ENCODE peak calls at places on chromosomes 2 and 18, in six cellular contexts. One of them, this sample, is unnamed.

GRCh38 chr18:49745051-49746014 is 68.0 kb downstream of the ACAA2 start:
- DNase-seq in neural crest cell: no peak
- DNase-seq in B cell: no peak
- DNase-seq in keratinocyte: no peak
- DNase-seq in mesothelial cell of epicardium: no peak
- DNase-seq in body of pancreas: no peak
- DNase-seq in this sample: no peak

GRCh38 chr2:174971868-174972781 is 33.1 kb downstream of the CHN1 start:
- DNase-seq in neural crest cell: no peak
- DNase-seq in B cell: no peak
- DNase-seq in keratinocyte: peak; percentile 68
- DNase-seq in mesothelial cell of epicardium: no peak
- DNase-seq in body of pancreas: no peak
- DNase-seq in this sample: no peak

GRCh38 chr2:157055660-157056199 is 201.8 kb upstream of the GALNT5 start:
- DNase-seq in neural crest cell: no peak
- DNase-seq in B cell: no peak
- DNase-seq in keratinocyte: no peak
- DNase-seq in mesothelial cell of epicardium: no peak
- DNase-seq in body of pancreas: no peak
- DNase-seq in this sample: no peak

GRCh38 chr18:33010149-33010548 is 237.3 kb upstream of the KLHL14 start:
- DNase-seq in neural crest cell: no peak
- DNase-seq in B cell: no peak
- DNase-seq in keratinocyte: no peak
- DNase-seq in mesothelial cell of epicardium: no peak
- DNase-seq in body of pancreas: no peak
- DNase-seq in this sample: peak; percentile 6

GRCh38 chr2:46538393-46538792 is 59.0 kb downstream of the TMEM247 start:
- DNase-seq in neural crest cell: no peak
- DNase-seq in B cell: no peak
- DNase-seq in keratinocyte: no peak
- DNase-seq in mesothelial cell of epicardium: no peak
- DNase-seq in body of pancreas: no peak
- DNase-seq in this sample: no peak

GRCh38 chr2:129087133-129087813 is 768.6 kb upstream of the HS6ST1 start:
- DNase-seq in neural crest cell: no peak
- DNase-seq in B cell: no peak
- DNase-seq in keratinocyte: peak; percentile 25
- DNase-seq in mesothelial cell of epicardium: no peak
- DNase-seq in body of pancreas: no peak
- DNase-seq in this sample: no peak

GRCh38 chr2:14907014-14907612 is 274.6 kb downstream of the LRATD1 start:
- DNase-seq in neural crest cell: no peak
- DNase-seq in B cell: no peak
- DNase-seq in keratinocyte: no peak
- DNase-seq in mesothelial cell of epicardium: no peak
- DNase-seq in body of pancreas: no peak
- DNase-seq in this sample: no peak

GRCh38 chr2:191298306-191298705 is 53.1 kb downstream of the MYO1B start:
- DNase-seq in neural crest cell: no peak
- DNase-seq in B cell: no peak
- DNase-seq in keratinocyte: no peak
- DNase-seq in mesothelial cell of epicardium: no peak
- DNase-seq in body of pancreas: no peak
- DNase-seq in this sample: no peak

GRCh38 chr18:42784612-42785011 is 330.9 kb downstream of the RIT2 start:
- DNase-seq in neural crest cell: no peak
- DNase-seq in B cell: no peak
- DNase-seq in keratinocyte: no peak
- DNase-seq in mesothelial cell of epicardium: no peak
- DNase-seq in body of pancreas: no peak
- DNase-seq in this sample: no peak

GRCh38 chr18:73563345-73563744 is 584.3 kb downstream of the FBXO15 start:
- DNase-seq in neural crest cell: no peak
- DNase-seq in B cell: no peak
- DNase-seq in keratinocyte: peak; percentile 17
- DNase-seq in mesothelial cell of epicardium: no peak
- DNase-seq in body of pancreas: no peak
- DNase-seq in this sample: no peak

GRCh38 chr18:47756364-47757016 is 174.0 kb downstream of the SMAD2 start:
- DNase-seq in neural crest cell: peak; percentile 80
- DNase-seq in B cell: peak; percentile 47
- DNase-seq in keratinocyte: no peak
- DNase-seq in mesothelial cell of epicardium: no peak
- DNase-seq in body of pancreas: peak; percentile 72
- DNase-seq in this sample: peak; percentile 84

GRCh38 chr2:164917296-164917903 is 37.9 kb downstream of the SLC38A11 start:
- DNase-seq in neural crest cell: no peak
- DNase-seq in B cell: no peak
- DNase-seq in keratinocyte: no peak
- DNase-seq in mesothelial cell of epicardium: no peak
- DNase-seq in body of pancreas: peak; percentile 81
- DNase-seq in this sample: peak; percentile 32

GRCh38 chr18:21629089-21629832 is 17.1 kb downstream of the SNRPD1 start:
- DNase-seq in neural crest cell: no peak
- DNase-seq in B cell: peak; percentile 8
- DNase-seq in keratinocyte: no peak
- DNase-seq in mesothelial cell of epicardium: no peak
- DNase-seq in body of pancreas: no peak
- DNase-seq in this sample: peak; percentile 21

GRCh38 chr2:100245681-100246080 is 76.6 kb downstream of the LONRF2 start:
- DNase-seq in neural crest cell: no peak
- DNase-seq in B cell: no peak
- DNase-seq in keratinocyte: no peak
- DNase-seq in mesothelial cell of epicardium: no peak
- DNase-seq in body of pancreas: no peak
- DNase-seq in this sample: no peak

GRCh38 chr2:100244881-100245605 is 77.3 kb downstream of the LONRF2 start:
- DNase-seq in neural crest cell: no peak
- DNase-seq in B cell: no peak
- DNase-seq in keratinocyte: no peak
- DNase-seq in mesothelial cell of epicardium: no peak
- DNase-seq in body of pancreas: no peak
- DNase-seq in this sample: no peak

GRCh38 chr2:100247256-100248043 is 74.9 kb downstream of the LONRF2 start:
- DNase-seq in neural crest cell: no peak
- DNase-seq in B cell: peak; percentile 93
- DNase-seq in keratinocyte: no peak
- DNase-seq in mesothelial cell of epicardium: no peak
- DNase-seq in body of pancreas: no peak
- DNase-seq in this sample: no peak

GRCh38 chr2:100248044-100248330 is 74.3 kb downstream of the LONRF2 start:
- DNase-seq in neural crest cell: no peak
- DNase-seq in B cell: no peak
- DNase-seq in keratinocyte: no peak
- DNase-seq in mesothelial cell of epicardium: no peak
- DNase-seq in body of pancreas: no peak
- DNase-seq in this sample: no peak

GRCh38 chr2:100246163-100247145 is 75.8 kb downstream of the LONRF2 start:
- DNase-seq in neural crest cell: peak; percentile 26
- DNase-seq in B cell: peak; percentile 65
- DNase-seq in keratinocyte: no peak
- DNase-seq in mesothelial cell of epicardium: no peak
- DNase-seq in body of pancreas: peak; percentile 22
- DNase-seq in this sample: peak; percentile 49
- TF ChIP-seq CTCF in neural crest cell: peak; percentile 53
- TF ChIP-seq CTCF in B cell: peak; percentile 53
- TF ChIP-seq CTCF in keratinocyte: no peak
- TF ChIP-seq CTCF in mesothelial cell of epicardium: peak; percentile 77
- TF ChIP-seq CTCF in body of pancreas: no peak
- TF ChIP-seq CTCF in this sample: peak; percentile 77

GRCh38 chr2:119609337-119609736 is 65.1 kb downstream of the CFAP221 start:
- DNase-seq in neural crest cell: no peak
- DNase-seq in B cell: no peak
- DNase-seq in keratinocyte: no peak
- DNase-seq in mesothelial cell of epicardium: no peak
- DNase-seq in body of pancreas: no peak
- DNase-seq in this sample: no peak

GRCh38 chr2:119606674-119607073 is 62.4 kb downstream of the CFAP221 start:
- DNase-seq in neural crest cell: no peak
- DNase-seq in B cell: no peak
- DNase-seq in keratinocyte: no peak
- DNase-seq in mesothelial cell of epicardium: no peak
- DNase-seq in body of pancreas: no peak
- DNase-seq in this sample: no peak

GRCh38 chr2:119608553-119608952 is 64.3 kb downstream of the CFAP221 start:
- DNase-seq in neural crest cell: no peak
- DNase-seq in B cell: no peak
- DNase-seq in keratinocyte: no peak
- DNase-seq in mesothelial cell of epicardium: no peak
- DNase-seq in body of pancreas: no peak
- DNase-seq in this sample: no peak

GRCh38 chr2:119605096-119605495 is 60.8 kb downstream of the CFAP221 start:
- DNase-seq in neural crest cell: no peak
- DNase-seq in B cell: no peak
- DNase-seq in keratinocyte: no peak
- DNase-seq in mesothelial cell of epicardium: no peak
- DNase-seq in body of pancreas: no peak
- DNase-seq in this sample: no peak
- TF ChIP-seq CTCF in neural crest cell: no peak
- TF ChIP-seq CTCF in B cell: no peak
- TF ChIP-seq CTCF in keratinocyte: no peak
- TF ChIP-seq CTCF in mesothelial cell of epicardium: no peak
- TF ChIP-seq CTCF in body of pancreas: no peak
- TF ChIP-seq CTCF in this sample: no peak

GRCh38 chr2:88011011-88011410 is 5.3 kb downstream of the RNU2-63P start:
- DNase-seq in neural crest cell: no peak
- DNase-seq in B cell: no peak
- DNase-seq in keratinocyte: no peak
- DNase-seq in mesothelial cell of epicardium: no peak
- DNase-seq in body of pancreas: no peak
- DNase-seq in this sample: no peak

GRCh38 chr2:88019985-88020384 is 3.6 kb upstream of the RNU2-63P start:
- DNase-seq in neural crest cell: no peak
- DNase-seq in B cell: no peak
- DNase-seq in keratinocyte: no peak
- DNase-seq in mesothelial cell of epicardium: no peak
- DNase-seq in body of pancreas: no peak
- DNase-seq in this sample: no peak

GRCh38 chr2:88018969-88019368 is 2.6 kb upstream of the RNU2-63P start:
- DNase-seq in neural crest cell: no peak
- DNase-seq in B cell: no peak
- DNase-seq in keratinocyte: no peak
- DNase-seq in mesothelial cell of epicardium: no peak
- DNase-seq in body of pancreas: no peak
- DNase-seq in this sample: no peak

GRCh38 chr2:88016948-88017779 is 817 bp upstream of the RNU2-63P start:
- DNase-seq in neural crest cell: no peak
- DNase-seq in B cell: no peak
- DNase-seq in keratinocyte: no peak
- DNase-seq in mesothelial cell of epicardium: no peak
- DNase-seq in body of pancreas: peak; percentile 78
- DNase-seq in this sample: no peak

GRCh38 chr2:88016086-88016947 is at the start of gene RNU2-63P:
- DNase-seq in neural crest cell: peak; percentile 74
- DNase-seq in B cell: peak; percentile 90
- DNase-seq in keratinocyte: peak; percentile 76
- DNase-seq in mesothelial cell of epicardium: peak; percentile 65
- DNase-seq in body of pancreas: peak; percentile 83
- DNase-seq in this sample: peak; percentile 70
- TF ChIP-seq CTCF in neural crest cell: no peak
- TF ChIP-seq CTCF in B cell: no peak
- TF ChIP-seq CTCF in keratinocyte: no peak
- TF ChIP-seq CTCF in mesothelial cell of epicardium: no peak
- TF ChIP-seq CTCF in body of pancreas: no peak
- TF ChIP-seq CTCF in this sample: no peak

DNA sequence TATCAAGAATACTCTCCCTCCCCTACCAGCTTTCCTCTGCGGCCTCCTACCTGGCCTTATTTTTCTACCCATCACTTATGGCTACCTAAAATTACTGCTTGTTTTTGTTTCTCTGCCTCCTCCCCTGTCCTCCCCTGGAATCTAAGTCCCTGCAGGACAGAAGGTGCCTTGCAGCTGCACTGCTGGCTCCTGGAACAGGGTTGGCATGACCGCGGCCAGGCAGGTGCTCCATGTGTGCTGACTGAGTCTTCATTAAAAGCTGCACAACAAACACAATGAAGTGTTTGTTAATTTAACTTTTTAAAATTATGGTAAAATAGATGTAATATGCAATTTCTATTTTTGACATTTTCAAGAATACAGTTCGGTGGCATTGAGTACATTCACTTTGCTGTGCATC is 171.9 kb upstream of the FHL2 start:
- DNase-seq in neural crest cell: no peak
- DNase-seq in B cell: no peak
- DNase-seq in keratinocyte: no peak
- DNase-seq in mesothelial cell of epicardium: no peak
- DNase-seq in body of pancreas: no peak
- DNase-seq in this sample: no peak
- TF ChIP-seq CTCF in neural crest cell: no peak
- TF ChIP-seq CTCF in B cell: no peak
- TF ChIP-seq CTCF in keratinocyte: no peak
- TF ChIP-seq CTCF in mesothelial cell of epicardium: no peak
- TF ChIP-seq CTCF in body of pancreas: no peak
- TF ChIP-seq CTCF in this sample: no peak

GRCh38 chr2:42337846-42338566 is 23.0 kb downstream of the COX7A2L start:
- DNase-seq in neural crest cell: no peak
- DNase-seq in B cell: no peak
- DNase-seq in keratinocyte: no peak
- DNase-seq in mesothelial cell of epicardium: no peak
- DNase-seq in body of pancreas: no peak
- DNase-seq in this sample: no peak
- TF ChIP-seq CTCF in neural crest cell: no peak
- TF ChIP-seq CTCF in B cell: no peak
- TF ChIP-seq CTCF in keratinocyte: no peak
- TF ChIP-seq CTCF in mesothelial cell of epicardium: no peak
- TF ChIP-seq CTCF in body of pancreas: no peak
- TF ChIP-seq CTCF in this sample: no peak

GRCh38 chr2:1544478-1545069 is 131.3 kb downstream of the TPO start:
- DNase-seq in neural crest cell: no peak
- DNase-seq in B cell: no peak
- DNase-seq in keratinocyte: no peak
- DNase-seq in mesothelial cell of epicardium: no peak
- DNase-seq in body of pancreas: no peak
- DNase-seq in this sample: no peak

GRCh38 chr2:1543776-1544477 is 130.7 kb downstream of the TPO start:
- DNase-seq in neural crest cell: no peak
- DNase-seq in B cell: no peak
- DNase-seq in keratinocyte: no peak
- DNase-seq in mesothelial cell of epicardium: no peak
- DNase-seq in body of pancreas: no peak
- DNase-seq in this sample: no peak

GRCh38 chr2:1546023-1546591 is 132.8 kb downstream of the TPO start:
- DNase-seq in neural crest cell: peak; percentile 68
- DNase-seq in B cell: peak; percentile 49
- DNase-seq in keratinocyte: peak; percentile 11
- DNase-seq in mesothelial cell of epicardium: no peak
- DNase-seq in body of pancreas: peak; percentile 59
- DNase-seq in this sample: peak; percentile 72

GRCh38 chr2:1548910-1549673 is 135.8 kb downstream of the TPO start:
- DNase-seq in neural crest cell: no peak
- DNase-seq in B cell: no peak
- DNase-seq in keratinocyte: no peak
- DNase-seq in mesothelial cell of epicardium: no peak
- DNase-seq in body of pancreas: no peak
- DNase-seq in this sample: no peak

DNA sequence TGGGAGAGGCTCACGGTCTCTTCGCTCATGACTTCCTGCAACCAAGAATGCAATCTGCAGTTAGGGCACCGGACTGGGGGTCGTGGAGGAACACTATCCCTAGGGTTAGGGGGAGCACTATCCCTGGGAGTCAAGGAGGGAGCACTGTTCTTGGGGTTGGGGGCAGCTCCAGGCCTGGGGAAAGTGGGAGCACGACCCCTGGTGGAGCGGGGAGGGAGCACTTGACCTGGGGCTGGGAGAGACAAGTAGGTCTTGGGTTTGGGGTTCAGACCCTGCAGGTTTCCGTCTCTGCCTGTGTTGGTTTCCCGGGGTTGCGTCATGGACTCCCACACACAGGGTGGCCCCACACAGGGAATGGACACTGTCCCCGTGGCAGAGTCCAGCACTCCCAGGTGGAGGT is 133.6 kb downstream of the TPO start:
- DNase-seq in neural crest cell: no peak
- DNase-seq in B cell: no peak
- DNase-seq in keratinocyte: no peak
- DNase-seq in mesothelial cell of epicardium: no peak
- DNase-seq in body of pancreas: no peak
- DNase-seq in this sample: no peak
- TF ChIP-seq CTCF in neural crest cell: no peak
- TF ChIP-seq CTCF in B cell: no peak
- TF ChIP-seq CTCF in keratinocyte: peak; percentile 43
- TF ChIP-seq CTCF in mesothelial cell of epicardium: no peak
- TF ChIP-seq CTCF in body of pancreas: no peak
- TF ChIP-seq CTCF in this sample: no peak